ENCODE peak calls at places on chromosome 19, in eight cellular contexts. One of them, this sample, is unnamed.

GRCh38 chr19:30668521-30669155 is 296.5 kb downstream of the ZNF536 start:
- DNase-seq in DND-41: no peak
- DNase-seq in cardiac muscle cell: no peak
- DNase-seq in left ventricle myocardium inferior: no peak
- DNase-seq in CD8-positive, alpha-beta T cell: no peak
- DNase-seq in cardiac fibroblast: no peak
- DNase-seq in fibroblast of the aortic adventitia: no peak
- DNase-seq in A549: no peak
- DNase-seq in this sample: no peak

GRCh38 chr19:2461751-2462634 is 5.2 kb upstream of the LMNB2 start:
- DNase-seq in CD8-positive, alpha-beta T cell: peak
- DNase-seq in cardiac fibroblast: peak
- DNase-seq in fibroblast of the aortic adventitia: peak
- DNase-seq in left ventricle myocardium inferior: peak
- DNase-seq in DND-41: no peak
- DNase-seq in A549: no peak
- DNase-seq in cardiac muscle cell: peak
- DNase-seq in this sample: no peak

GRCh38 chr19:31675187-31675913 is 326.1 kb upstream of the TSHZ3 start:
- DNase-seq in DND-41: no peak
- DNase-seq in left ventricle myocardium inferior: no peak
- DNase-seq in CD8-positive, alpha-beta T cell: no peak
- DNase-seq in fibroblast of the aortic adventitia: peak
- DNase-seq in A549: no peak
- DNase-seq in cardiac fibroblast: peak
- DNase-seq in cardiac muscle cell: no peak
- DNase-seq in this sample: peak

GRCh38 chr19:40143612-40144011 is 47.6 kb upstream of the MAP3K10 start:
- DNase-seq in A549: no peak
- DNase-seq in left ventricle myocardium inferior: peak
- DNase-seq in cardiac muscle cell: no peak
- DNase-seq in DND-41: peak
- DNase-seq in CD8-positive, alpha-beta T cell: peak
- DNase-seq in cardiac fibroblast: no peak
- DNase-seq in fibroblast of the aortic adventitia: peak
- DNase-seq in this sample: no peak

GRCh38 chr19:18086590-18087138 is at the start of gene IL12RB1:
- DNase-seq in CD8-positive, alpha-beta T cell: peak
- DNase-seq in cardiac muscle cell: no peak
- DNase-seq in fibroblast of the aortic adventitia: no peak
- DNase-seq in cardiac fibroblast: no peak
- DNase-seq in left ventricle myocardium inferior: no peak
- DNase-seq in A549: no peak
- DNase-seq in DND-41: peak
- DNase-seq in this sample: no peak

GRCh38 chr19:34145741-34146202 is 26.5 kb upstream of the LSM14A start:
- DNase-seq in CD8-positive, alpha-beta T cell: peak
- DNase-seq in fibroblast of the aortic adventitia: peak
- DNase-seq in cardiac fibroblast: peak
- DNase-seq in A549: peak
- DNase-seq in DND-41: peak
- DNase-seq in cardiac muscle cell: peak
- DNase-seq in left ventricle myocardium inferior: no peak
- DNase-seq in this sample: peak

GRCh38 chr19:33859016-33859415 is 62.3 kb downstream of the KCTD15 start:
- DNase-seq in CD8-positive, alpha-beta T cell: no peak
- DNase-seq in A549: no peak
- DNase-seq in fibroblast of the aortic adventitia: no peak
- DNase-seq in DND-41: no peak
- DNase-seq in cardiac muscle cell: no peak
- DNase-seq in cardiac fibroblast: no peak
- DNase-seq in left ventricle myocardium inferior: no peak
- DNase-seq in this sample: no peak

GRCh38 chr19:31408460-31409124 is 59.4 kb upstream of the TSHZ3 start:
- DNase-seq in DND-41: no peak
- DNase-seq in fibroblast of the aortic adventitia: peak
- DNase-seq in left ventricle myocardium inferior: no peak
- DNase-seq in cardiac muscle cell: no peak
- DNase-seq in cardiac fibroblast: peak
- DNase-seq in CD8-positive, alpha-beta T cell: no peak
- DNase-seq in A549: no peak
- DNase-seq in this sample: peak

GRCh38 chr19:35138305-35138799 is 272 bp upstream of the FXYD1 start:
- DNase-seq in cardiac muscle cell: peak
- DNase-seq in A549: no peak
- DNase-seq in fibroblast of the aortic adventitia: peak
- DNase-seq in left ventricle myocardium inferior: peak
- DNase-seq in cardiac fibroblast: no peak
- DNase-seq in CD8-positive, alpha-beta T cell: no peak
- DNase-seq in DND-41: no peak
- DNase-seq in this sample: no peak

GRCh38 chr19:9032136-9032626 is 22.0 kb upstream of the MUC16 start:
- DNase-seq in cardiac muscle cell: no peak
- DNase-seq in fibroblast of the aortic adventitia: no peak
- DNase-seq in left ventricle myocardium inferior: no peak
- DNase-seq in CD8-positive, alpha-beta T cell: no peak
- DNase-seq in A549: no peak
- DNase-seq in cardiac fibroblast: no peak
- DNase-seq in DND-41: no peak
- DNase-seq in this sample: no peak

GRCh38 chr19:15072930-15073647 is 8.9 kb upstream of the OR1I1 start:
- DNase-seq in left ventricle myocardium inferior: no peak
- DNase-seq in cardiac muscle cell: no peak
- DNase-seq in CD8-positive, alpha-beta T cell: no peak
- DNase-seq in cardiac fibroblast: peak
- DNase-seq in fibroblast of the aortic adventitia: no peak
- DNase-seq in A549: no peak
- DNase-seq in DND-41: no peak
- DNase-seq in this sample: no peak

GRCh38 chr19:32674153-32674958 is 624 bp downstream of the ANKRD27 start:
- DNase-seq in left ventricle myocardium inferior: no peak
- DNase-seq in cardiac fibroblast: no peak
- DNase-seq in fibroblast of the aortic adventitia: no peak
- DNase-seq in A549: no peak
- DNase-seq in DND-41: peak
- DNase-seq in CD8-positive, alpha-beta T cell: no peak
- DNase-seq in cardiac muscle cell: no peak
- DNase-seq in this sample: no peak

GRCh38 chr19:49858591-49858985 is 7.6 kb downstream of the PTOV1 start:
- DNase-seq in fibroblast of the aortic adventitia: no peak
- DNase-seq in left ventricle myocardium inferior: no peak
- DNase-seq in A549: no peak
- DNase-seq in cardiac muscle cell: no peak
- DNase-seq in cardiac fibroblast: no peak
- DNase-seq in CD8-positive, alpha-beta T cell: no peak
- DNase-seq in DND-41: no peak
- DNase-seq in this sample: no peak

GRCh38 chr19:5828661-5829566 is 10.6 kb downstream of the FUT6 start:
- DNase-seq in cardiac muscle cell: peak
- DNase-seq in cardiac fibroblast: no peak
- DNase-seq in CD8-positive, alpha-beta T cell: peak
- DNase-seq in left ventricle myocardium inferior: peak
- DNase-seq in A549: no peak
- DNase-seq in fibroblast of the aortic adventitia: peak
- DNase-seq in DND-41: no peak
- DNase-seq in this sample: no peak

GRCh38 chr19:5824791-5825577 is 14.5 kb downstream of the FUT6 start:
- DNase-seq in CD8-positive, alpha-beta T cell: no peak
- DNase-seq in left ventricle myocardium inferior: no peak
- DNase-seq in fibroblast of the aortic adventitia: no peak
- DNase-seq in cardiac fibroblast: no peak
- DNase-seq in cardiac muscle cell: no peak
- DNase-seq in A549: no peak
- DNase-seq in DND-41: no peak
- DNase-seq in this sample: no peak

GRCh38 chr19:5827891-5828660 is 11.4 kb downstream of the FUT6 start:
- DNase-seq in left ventricle myocardium inferior: peak
- DNase-seq in CD8-positive, alpha-beta T cell: peak
- DNase-seq in fibroblast of the aortic adventitia: peak
- DNase-seq in A549: peak
- DNase-seq in cardiac muscle cell: peak
- DNase-seq in DND-41: no peak
- DNase-seq in cardiac fibroblast: peak
- DNase-seq in this sample: peak

GRCh38 chr19:5827342-5827890 is 12.1 kb downstream of the FUT6 start:
- DNase-seq in cardiac fibroblast: no peak
- DNase-seq in CD8-positive, alpha-beta T cell: no peak
- DNase-seq in cardiac muscle cell: no peak
- DNase-seq in A549: no peak
- DNase-seq in left ventricle myocardium inferior: no peak
- DNase-seq in DND-41: no peak
- DNase-seq in fibroblast of the aortic adventitia: no peak
- DNase-seq in this sample: no peak

GRCh38 chr19:5826531-5827341 is 12.8 kb downstream of the FUT6 start:
- DNase-seq in cardiac fibroblast: peak
- DNase-seq in left ventricle myocardium inferior: peak
- DNase-seq in CD8-positive, alpha-beta T cell: peak
- DNase-seq in cardiac muscle cell: peak
- DNase-seq in A549: peak
- DNase-seq in DND-41: peak
- DNase-seq in fibroblast of the aortic adventitia: peak
- DNase-seq in this sample: no peak
- H3K4me3 ChIP-seq in cardiac fibroblast: no peak
- H3K4me3 ChIP-seq in left ventricle myocardium inferior: peak
- H3K4me3 ChIP-seq in CD8-positive, alpha-beta T cell: peak
- H3K4me3 ChIP-seq in cardiac muscle cell: no peak
- H3K4me3 ChIP-seq in A549: peak
- H3K4me3 ChIP-seq in DND-41: no peak
- H3K4me3 ChIP-seq in fibroblast of the aortic adventitia: no peak
- H3K4me3 ChIP-seq in this sample: no peak

GRCh38 chr19:23055946-23056345 is 53.0 kb upstream of the ZNF728 start:
- DNase-seq in cardiac muscle cell: no peak
- DNase-seq in DND-41: no peak
- DNase-seq in CD8-positive, alpha-beta T cell: no peak
- DNase-seq in cardiac fibroblast: no peak
- DNase-seq in A549: no peak
- DNase-seq in fibroblast of the aortic adventitia: no peak
- DNase-seq in left ventricle myocardium inferior: no peak
- DNase-seq in this sample: no peak

GRCh38 chr19:23060016-23060415 is 56.8 kb upstream of the ZNF730 start:
- DNase-seq in CD8-positive, alpha-beta T cell: no peak
- DNase-seq in A549: no peak
- DNase-seq in cardiac muscle cell: no peak
- DNase-seq in left ventricle myocardium inferior: no peak
- DNase-seq in DND-41: no peak
- DNase-seq in fibroblast of the aortic adventitia: no peak
- DNase-seq in cardiac fibroblast: no peak
- DNase-seq in this sample: no peak

GRCh38 chr19:23055501-23055900 is 52.5 kb upstream of the ZNF728 start:
- DNase-seq in A549: no peak
- DNase-seq in CD8-positive, alpha-beta T cell: no peak
- DNase-seq in DND-41: no peak
- DNase-seq in cardiac muscle cell: no peak
- DNase-seq in cardiac fibroblast: no peak
- DNase-seq in fibroblast of the aortic adventitia: no peak
- DNase-seq in left ventricle myocardium inferior: no peak
- DNase-seq in this sample: no peak

GRCh38 chr19:23054456-23054855 is 51.5 kb upstream of the ZNF728 start:
- DNase-seq in cardiac muscle cell: no peak
- DNase-seq in CD8-positive, alpha-beta T cell: no peak
- DNase-seq in fibroblast of the aortic adventitia: no peak
- DNase-seq in DND-41: no peak
- DNase-seq in A549: no peak
- DNase-seq in cardiac fibroblast: no peak
- DNase-seq in left ventricle myocardium inferior: no peak
- DNase-seq in this sample: no peak

DNA sequence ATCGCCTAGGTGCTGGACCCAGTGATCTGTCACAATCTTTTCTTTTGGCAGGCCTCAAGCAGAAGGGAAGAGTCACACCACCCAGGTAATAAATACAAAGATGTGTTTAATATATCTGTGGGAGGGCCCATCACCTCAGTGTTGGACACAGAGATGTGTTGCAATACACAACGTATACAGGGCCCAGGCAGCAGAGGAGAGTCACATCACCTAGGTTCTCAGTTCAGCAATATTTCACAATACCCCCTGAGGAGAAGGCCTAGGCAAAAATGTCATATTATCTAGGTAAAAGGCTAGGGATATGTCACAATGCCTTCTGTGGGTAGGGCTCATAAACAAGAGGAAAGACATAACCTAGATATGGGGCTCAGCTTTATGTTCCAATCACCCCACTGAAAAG is 53.5 kb upstream of the ZNF728 start:
- DNase-seq in CD8-positive, alpha-beta T cell: no peak
- DNase-seq in cardiac fibroblast: no peak
- DNase-seq in DND-41: no peak
- DNase-seq in fibroblast of the aortic adventitia: no peak
- DNase-seq in A549: no peak
- DNase-seq in left ventricle myocardium inferior: no peak
- DNase-seq in cardiac muscle cell: no peak
- DNase-seq in this sample: no peak
- TF ChIP-seq CTCF in CD8-positive, alpha-beta T cell: no peak
- TF ChIP-seq CTCF in cardiac fibroblast: no peak
- TF ChIP-seq CTCF in DND-41: no peak
- TF ChIP-seq CTCF in fibroblast of the aortic adventitia: no peak
- TF ChIP-seq CTCF in A549: no peak
- TF ChIP-seq CTCF in left ventricle myocardium inferior: no peak
- TF ChIP-seq CTCF in cardiac muscle cell: no peak
- TF ChIP-seq CTCF in this sample: no peak

DNA sequence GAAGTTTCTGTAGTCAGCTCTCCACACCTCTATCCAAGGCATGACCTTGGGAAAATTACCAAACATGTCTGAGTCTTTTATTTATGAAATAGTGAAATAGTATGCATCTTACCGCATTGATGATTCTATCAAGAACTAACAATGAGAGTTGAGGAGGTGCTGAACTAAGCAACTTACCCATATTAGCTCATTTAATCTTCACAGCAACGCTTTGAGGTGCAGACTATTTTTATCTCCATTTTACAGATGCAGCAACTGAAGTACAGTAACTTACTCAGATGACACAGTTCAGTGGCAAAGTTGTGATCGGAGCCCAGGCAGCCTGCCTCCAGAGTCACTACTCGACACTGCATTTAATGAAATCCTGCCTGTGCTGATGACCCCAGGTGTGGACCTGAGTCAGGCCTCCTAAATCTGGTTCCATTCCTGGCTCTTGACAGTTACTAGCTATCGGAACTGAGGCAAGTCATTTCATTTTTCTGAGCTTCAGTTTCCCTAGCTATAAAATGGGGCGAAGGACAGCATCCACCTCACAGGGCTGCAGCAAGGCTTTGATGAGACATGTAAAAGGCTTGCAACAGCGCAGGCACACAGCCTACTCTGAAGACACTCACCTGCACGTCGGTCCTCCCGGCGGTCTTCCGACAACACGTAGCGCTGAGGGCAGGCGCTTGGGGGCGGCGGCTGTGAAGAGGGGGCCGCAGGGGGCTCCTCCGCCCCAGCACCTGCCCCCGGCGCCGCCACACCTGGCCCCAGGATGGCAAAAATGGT is 1.6 kb downstream of the MYPOP start:
- DNase-seq in DND-41: no peak
- DNase-seq in CD8-positive, alpha-beta T cell: no peak
- DNase-seq in left ventricle myocardium inferior: no peak
- DNase-seq in cardiac muscle cell: no peak
- DNase-seq in A549: no peak
- DNase-seq in fibroblast of the aortic adventitia: no peak
- DNase-seq in cardiac fibroblast: no peak
- DNase-seq in this sample: no peak
- H3K4me3 ChIP-seq in DND-41: no peak
- H3K4me3 ChIP-seq in CD8-positive, alpha-beta T cell: peak
- H3K4me3 ChIP-seq in left ventricle myocardium inferior: peak
- H3K4me3 ChIP-seq in cardiac muscle cell: peak
- H3K4me3 ChIP-seq in A549: peak
- H3K4me3 ChIP-seq in fibroblast of the aortic adventitia: peak
- H3K4me3 ChIP-seq in cardiac fibroblast: peak
- H3K4me3 ChIP-seq in this sample: peak

GRCh38 chr19:28641395-28641794 is 571.6 kb downstream of the UQCRFS1 start:
- DNase-seq in A549: no peak
- DNase-seq in cardiac muscle cell: no peak
- DNase-seq in cardiac fibroblast: no peak
- DNase-seq in DND-41: no peak
- DNase-seq in fibroblast of the aortic adventitia: no peak
- DNase-seq in left ventricle myocardium inferior: no peak
- DNase-seq in CD8-positive, alpha-beta T cell: no peak
- DNase-seq in this sample: no peak
- TF ChIP-seq CTCF in A549: no peak
- TF ChIP-seq CTCF in cardiac muscle cell: no peak
- TF ChIP-seq CTCF in cardiac fibroblast: no peak
- TF ChIP-seq CTCF in DND-41: no peak
- TF ChIP-seq CTCF in fibroblast of the aortic adventitia: no peak
- TF ChIP-seq CTCF in left ventricle myocardium inferior: no peak
- TF ChIP-seq CTCF in CD8-positive, alpha-beta T cell: no peak
- TF ChIP-seq CTCF in this sample: no peak

This sample was measured in astrocyte of the cerebellum.